ENCODE peak calls at places on chromosomes 7 and 10, in five cellular contexts. N, H, U, F and Z are unnamed samples.

GRCh38 chr7:35035511-35035921 is 1.8 kb downstream of the DPY19L1 start:
- DNase-seq in N (peak), H (no peak), U (no peak), F (no peak), Z (no peak)

GRCh38 chr7:27200761-27201230 is 905 bp upstream of the HOXA13 start:
- DNase-seq in N (no peak), H (peak), U (no peak), F (no peak), Z (no peak)

GRCh38 chr10:27742195-27742925 is 3.3 kb downstream of the MKX start:
- DNase-seq in N (peak), H (peak), U (peak), F (peak), Z (peak)

GRCh38 chr10:124392651-124393342 is 25.9 kb downstream of the OAT start:
- DNase-seq in N (no peak), H (no peak), U (peak), F (no peak), Z (no peak)

GRCh38 chr7:149595078-149595477 is 97.5 kb upstream of the ZNF746 start:
- DNase-seq in N (no peak), H (no peak), U (no peak), F (no peak), Z (no peak)

GRCh38 chr7:105261689-105262088 is 127.0 kb downstream of the SRPK2 start:
- DNase-seq in N (peak), H (no peak), U (no peak), F (no peak), Z (no peak)

GRCh38 chr7:101155303-101155702 is 1.0 kb downstream of the AP1S1 start:
- DNase-seq in N (no peak), H (no peak), U (no peak), F (no peak), Z (no peak)

GRCh38 chr7:50826371-50827172 is 43.9 kb upstream of the GRB10 start:
- DNase-seq in N (no peak), H (no peak), U (no peak), F (no peak), Z (no peak)

GRCh38 chr10:17029581-17030271 is 99.9 kb downstream of the CUBN start:
- DNase-seq in N (peak), H (peak), U (peak), F (peak), Z (peak)

GRCh38 chr7:133794490-133794889 is 332.6 kb upstream of the LRGUK start:
- DNase-seq in N (no peak), H (no peak), U (no peak), F (no peak), Z (no peak)

GRCh38 chr7:100602889-100603696 is 930 bp downstream of the PCOLCE start:
- DNase-seq in N (peak), H (peak), U (peak), F (no peak), Z (no peak)

GRCh38 chr7:135584362-135585353 is 26.9 kb downstream of the NUP205 start:
- DNase-seq in N (no peak), H (no peak), U (no peak), F (no peak), Z (no peak)

GRCh38 chr10:22427101-22427500 is 81.8 kb downstream of the SPAG6 start:
- DNase-seq in N (no peak), H (no peak), U (no peak), F (no peak), Z (no peak)

GRCh38 chr7:158128572-158128971 is 459.1 kb downstream of the PTPRN2 start:
- DNase-seq in N (no peak), H (peak), U (no peak), F (no peak), Z (no peak)

GRCh38 chr7:128728608-128729007 is 10.6 kb upstream of the CALU start:
- DNase-seq in N (no peak), H (no peak), U (no peak), F (no peak), Z (no peak)

GRCh38 chr10:110504111-110504735 is 6.5 kb downstream of the DUSP5 start:
- DNase-seq in N (peak), H (peak), U (no peak), F (peak), Z (peak)

GRCh38 chr10:72697711-72698110 is 5.8 kb downstream of the MCU start:
- DNase-seq in N (no peak), H (no peak), U (no peak), F (no peak), Z (no peak)

GRCh38 chr7:84454174-84454959 is 259.8 kb upstream of the SEMA3A start:
- DNase-seq in N (no peak), H (no peak), U (no peak), F (no peak), Z (no peak)

GRCh38 chr7:46633816-46634215 is 712.7 kb upstream of the IGFBP3 start:
- DNase-seq in N (no peak), H (no peak), U (no peak), F (no peak), Z (no peak)

GRCh38 chr10:83274088-83274487 is 865.2 kb upstream of the GHITM start:
- DNase-seq in N (no peak), H (no peak), U (no peak), F (no peak), Z (no peak)

GRCh38 chr10:79221110-79222051 is 125.9 kb upstream of the PPIF start:
- DNase-seq in N (peak), H (no peak), U (peak), F (peak), Z (no peak)

GRCh38 chr10:31099664-31100063 is 68.0 kb upstream of the ZNF438 start:
- DNase-seq in N (peak), H (no peak), U (no peak), F (no peak), Z (no peak)

GRCh38 chr7:157693071-157693520 is 356.3 kb downstream of the DNAJB6 start:
- DNase-seq in N (no peak), H (no peak), U (no peak), F (no peak), Z (no peak)

GRCh38 chr7:55178863-55179773 is 160.3 kb downstream of the EGFR start:
- DNase-seq in N (no peak), H (no peak), U (no peak), F (no peak), Z (no peak)

GRCh38 chr7:18420758-18421157 is 74.8 kb upstream of the HDAC9 start:
- DNase-seq in N (no peak), H (no peak), U (no peak), F (no peak), Z (no peak)

GRCh38 chr10:31395695-31396094 is 76.7 kb downstream of the ZEB1 start:
- DNase-seq in N (no peak), H (no peak), U (no peak), F (no peak), Z (no peak)

GRCh38 chr10:88262591-88263234 is 320.4 kb downstream of the RNLS start:
- DNase-seq in N (no peak), H (no peak), U (no peak), F (no peak), Z (no peak)

GRCh38 chr7:120961638-120962173 is 11.1 kb downstream of the ING3 start:
- DNase-seq in N (no peak), H (no peak), U (no peak), F (no peak), Z (no peak)

GRCh38 chr7:91551377-91552175 is 287.3 kb downstream of the FZD1 start:
- DNase-seq in N (no peak), H (no peak), U (no peak), F (no peak), Z (no peak)

GRCh38 chr10:30500963-30501504 is 67.0 kb downstream of the MAP3K8 start:
- DNase-seq in N (no peak), H (no peak), U (no peak), F (no peak), Z (no peak)

DNA sequence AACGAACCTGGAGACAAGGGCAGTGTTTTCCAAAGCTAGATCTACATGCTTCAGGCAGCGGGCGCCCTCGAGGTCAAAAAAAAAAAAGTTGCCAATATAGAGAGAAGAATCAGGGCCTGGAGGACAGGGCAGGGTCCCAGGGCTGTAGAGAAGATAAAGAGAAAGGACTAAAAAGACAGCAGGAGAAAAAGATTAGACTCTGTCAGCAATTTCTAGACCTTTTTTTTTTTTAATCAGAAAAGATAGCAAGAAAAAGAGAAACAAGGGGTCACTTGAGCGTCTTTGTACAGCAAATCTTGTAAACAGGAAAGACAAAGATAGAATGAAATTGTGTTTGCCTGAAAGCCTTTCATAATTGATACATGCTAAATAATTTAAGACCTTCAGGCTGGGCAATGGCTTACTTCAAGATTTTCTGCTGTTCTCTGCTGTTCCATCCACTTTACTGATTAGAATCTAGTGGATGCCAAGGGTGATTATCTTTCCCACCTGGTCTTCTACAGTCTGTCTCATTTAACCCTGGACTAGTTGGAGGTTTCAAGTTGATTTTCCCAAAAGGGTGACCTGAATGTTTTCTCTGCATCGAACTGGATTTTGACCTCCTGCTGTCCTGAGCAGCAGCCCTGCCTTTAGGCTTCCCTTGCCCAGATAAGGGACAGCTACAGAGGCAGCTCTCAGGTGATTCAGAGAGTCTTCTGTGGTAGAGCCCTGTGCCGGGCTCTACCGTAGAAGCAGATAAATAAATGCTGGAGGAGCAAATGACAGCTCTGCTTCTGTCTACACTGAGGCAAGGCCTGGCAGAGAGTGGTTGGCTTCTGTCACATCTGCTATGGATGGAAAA is 5.1 kb downstream of the LMOD2 start:
- DNase-seq in N (no peak), H (no peak), U (no peak), F (no peak), Z (no peak)
- H3K27ac ChIP-seq in N (no peak), H (no peak), U (peak), F (no peak), Z (no peak)

GRCh38 chr7:98241674-98242241 is 10.3 kb downstream of the TECPR1 start:
- DNase-seq in N (no peak), H (no peak), U (peak), F (no peak), Z (no peak)

GRCh38 chr7:98244871-98245270 is 7.2 kb downstream of the TECPR1 start:
- DNase-seq in N (no peak), H (no peak), U (peak), F (no peak), Z (no peak)

GRCh38 chr7:98242934-98243333 is 9.1 kb downstream of the TECPR1 start:
- DNase-seq in N (no peak), H (no peak), U (peak), F (no peak), Z (no peak)

GRCh38 chr7:98240961-98241673 is 10.9 kb downstream of the TECPR1 start:
- DNase-seq in N (peak), H (no peak), U (peak), F (peak), Z (peak)

GRCh38 chr7:98242342-98242741 is 9.7 kb downstream of the TECPR1 start:
- DNase-seq in N (no peak), H (no peak), U (no peak), F (no peak), Z (no peak)
- H3K27ac ChIP-seq in N (no peak), H (no peak), U (no peak), F (no peak), Z (no peak)

DNA sequence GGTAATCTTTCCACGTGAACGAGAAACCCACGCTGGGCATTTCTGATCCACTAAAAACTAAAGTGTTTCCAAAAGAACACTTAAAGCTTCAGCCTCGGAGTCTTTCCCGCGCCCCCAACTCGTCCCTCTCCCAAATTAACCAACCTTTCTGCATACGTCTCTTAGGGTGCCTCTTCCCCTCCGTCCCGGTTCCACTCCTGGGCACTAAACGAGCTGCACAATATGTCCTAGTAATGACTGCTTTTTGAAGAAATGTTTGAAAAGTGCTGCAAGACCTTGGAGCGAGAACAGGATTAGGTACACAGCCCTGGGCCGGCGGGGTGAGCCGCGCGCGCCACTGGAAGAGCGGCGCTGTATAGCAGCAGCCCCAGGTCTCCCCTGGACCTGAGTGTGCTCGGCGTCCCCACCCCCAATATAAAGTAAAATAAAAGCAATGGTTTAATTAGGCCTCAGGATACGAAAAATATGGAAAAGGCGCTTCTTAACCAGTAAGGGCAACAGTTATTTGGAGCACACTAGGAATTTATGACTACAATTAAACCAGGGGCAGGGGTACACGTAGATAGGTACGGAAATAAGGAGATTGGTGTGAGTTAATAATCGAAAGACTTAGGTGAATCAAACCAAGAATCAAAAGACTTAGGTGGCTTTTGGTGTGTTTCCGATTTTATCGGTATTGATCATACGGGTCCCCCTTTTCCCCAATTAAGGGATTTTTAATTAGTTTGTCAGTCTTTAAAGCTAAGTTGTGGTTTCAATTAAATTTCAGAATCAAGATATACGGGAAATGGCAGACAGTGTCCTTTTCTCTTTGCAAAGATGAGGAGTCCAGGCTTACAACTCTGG is 1.9 kb downstream of the TET1 start:
- DNase-seq in N (peak), H (no peak), U (peak), F (no peak), Z (no peak)
- H3K27ac ChIP-seq in N (peak), H (no peak), U (no peak), F (no peak), Z (no peak)

DNA sequence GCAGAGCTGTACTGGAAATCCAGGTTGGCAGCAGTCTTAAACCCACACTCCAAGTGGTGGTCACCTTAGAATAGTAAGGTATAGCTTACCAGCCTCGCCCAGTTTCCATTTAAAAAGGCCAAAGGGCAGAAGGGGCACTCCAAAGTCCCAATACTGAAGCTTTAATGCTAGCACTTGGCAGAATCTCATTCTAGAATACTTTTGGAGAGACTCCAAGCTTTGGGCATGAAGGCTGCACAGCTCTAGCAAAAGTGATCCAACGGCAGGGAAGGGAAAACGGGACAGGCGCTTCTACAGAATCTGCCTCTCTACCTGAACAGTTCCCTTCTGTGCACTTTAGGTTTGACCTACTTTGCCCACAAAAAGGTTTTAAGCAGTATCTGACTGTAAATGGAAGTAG is 19.7 kb downstream of the SMURF1 start:
- DNase-seq in N (no peak), H (no peak), U (no peak), F (no peak), Z (no peak)
- H3K27ac ChIP-seq in N (peak), H (peak), U (peak), F (no peak), Z (no peak)

GRCh38 chr10:117087521-117087920 is 50.5 kb downstream of the VAX1 start:
- DNase-seq in N (no peak), H (no peak), U (no peak), F (no peak), Z (no peak)

GRCh38 chr10:117094856-117095255 is 43.2 kb downstream of the VAX1 start:
- DNase-seq in N (no peak), H (no peak), U (no peak), F (peak), Z (no peak)

GRCh38 chr10:117096559-117097201 is 41.4 kb downstream of the VAX1 start:
- DNase-seq in N (no peak), H (no peak), U (no peak), F (peak), Z (no peak)

GRCh38 chr10:117090831-117091230 is 47.2 kb downstream of the VAX1 start:
- DNase-seq in N (no peak), H (no peak), U (no peak), F (no peak), Z (no peak)

DNA sequence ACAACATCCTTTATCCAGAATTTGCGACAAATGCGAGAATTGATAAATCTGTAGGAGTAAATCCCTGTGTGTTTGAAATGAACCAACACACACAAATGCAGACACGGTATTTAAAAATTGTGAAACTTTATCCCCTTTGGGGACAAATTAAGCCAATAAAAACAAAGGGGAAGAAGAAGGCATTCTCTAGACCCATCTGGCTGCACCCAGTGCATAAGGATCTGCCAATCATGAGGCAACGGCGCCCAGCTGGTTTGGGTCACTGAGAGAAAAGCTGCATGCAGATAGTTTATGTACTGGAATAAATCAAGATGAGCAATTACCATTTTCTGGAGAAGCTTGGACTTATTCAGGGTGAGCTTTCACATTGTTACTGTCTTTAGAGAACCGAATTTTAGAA is 45.7 kb downstream of the VAX1 start:
- DNase-seq in N (no peak), H (no peak), U (no peak), F (peak), Z (no peak)
- H3K27ac ChIP-seq in N (no peak), H (no peak), U (no peak), F (no peak), Z (no peak)

DNA sequence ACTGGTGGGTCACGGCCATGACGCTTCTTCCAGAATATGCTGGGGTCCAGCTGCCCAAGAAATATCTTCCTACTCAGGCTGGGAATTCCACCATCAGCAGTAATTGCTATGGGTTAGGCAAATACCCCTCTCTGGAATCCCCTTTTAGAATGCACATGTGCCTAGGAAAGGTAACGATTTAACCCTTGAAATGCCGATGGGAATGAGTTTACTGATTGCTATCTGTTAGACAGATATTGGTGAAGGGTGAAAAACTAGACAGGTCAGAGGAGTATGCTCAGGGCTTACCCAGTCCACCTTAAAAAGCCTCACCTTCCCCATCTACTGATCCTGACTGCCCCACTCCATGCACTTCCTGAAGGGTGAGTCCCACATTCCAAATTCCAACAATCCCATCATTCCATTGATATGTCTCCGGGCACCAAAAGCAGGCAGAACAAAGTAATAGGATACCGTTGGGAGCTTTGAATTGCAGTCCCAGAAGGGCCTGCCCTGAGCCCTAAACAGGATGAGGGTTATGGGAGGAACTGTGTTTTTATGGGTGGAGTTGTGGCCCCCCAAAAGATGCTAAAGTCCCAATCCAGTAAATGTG is 59.3 kb downstream of the DLG5 start:
- DNase-seq in N (no peak), H (no peak), U (no peak), F (no peak), Z (no peak)
- H3K27ac ChIP-seq in N (no peak), H (no peak), U (no peak), F (no peak), Z (no peak)

DNA sequence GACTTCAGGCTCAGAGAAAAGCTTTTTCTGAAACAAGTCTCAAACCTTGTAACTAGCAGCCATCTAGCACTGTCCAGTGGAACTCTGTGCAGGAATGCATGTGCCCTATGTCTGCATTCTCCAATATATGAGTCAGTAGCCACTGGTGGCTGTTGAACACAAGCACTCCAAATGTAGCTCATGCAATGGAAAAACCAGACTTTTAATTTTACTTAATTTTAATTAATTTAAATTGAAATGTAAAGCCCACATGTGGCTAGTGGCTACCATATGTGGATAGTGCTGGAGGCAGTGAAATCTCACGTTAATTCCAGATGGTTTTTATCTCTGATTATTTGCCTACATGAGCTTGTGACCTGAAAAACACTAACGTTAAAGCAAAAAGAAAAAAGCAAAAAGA is 225.1 kb downstream of the GATA3 start:
- DNase-seq in N (no peak), H (no peak), U (no peak), F (no peak), Z (no peak)
- H3K27ac ChIP-seq in N (no peak), H (no peak), U (no peak), F (no peak), Z (no peak)

GRCh38 chr10:25629333-25629732 is 304.7 kb upstream of the MYO3A start:
- DNase-seq in N (no peak), H (no peak), U (no peak), F (no peak), Z (no peak)
- H3K27ac ChIP-seq in N (no peak), H (no peak), U (no peak), F (no peak), Z (no peak)